ENCODE peak calls at places on chromosomes 5 and 9, in ten cellular contexts. W is psoas muscle; F is tibial artery; A is mesendoderm; S is EH; C is NCI-H1092; T is kidney; I is iris pigment epithelial cell; D is endothelial cell; N is natural killer cell treated with Interleukin-12 subunit alpha and Interleukin-12 subunit beta and Interleukin-15 and Interleukin-18, amount 100 ng/mL, for 72 hours. O is an unnamed sample.

GRCh38 chr5:148972958-148973357 is 89.9 kb downstream of the SH3TC2 start:
- DNase-seq in I (peak), A (peak), W (peak), N (no peak), D (peak), F (peak), T (no peak), C (no peak), S (peak), O (peak)

GRCh38 chr9:88783613-88784230 is 207.5 kb upstream of the S1PR3 start:
- DNase-seq in C (no peak), I (no peak), F (no peak), T (no peak), D (no peak), S (no peak), W (no peak), A (no peak), N (no peak), O (no peak)

GRCh38 chr5:32017638-32018429 is 156.3 kb downstream of the GOLPH3 start:
- DNase-seq in W (no peak), A (no peak), F (no peak), I (no peak), N (no peak), D (no peak), T (no peak), C (no peak), S (peak), O (no peak)

GRCh38 chr5:167688731-167689130 is 602.7 kb upstream of the WWC1 start:
- DNase-seq in D (no peak), A (no peak), C (no peak), F (no peak), N (no peak), T (no peak), S (no peak), I (peak), W (no peak), O (no peak)

GRCh38 chr5:119063579-119064379 is 7.1 kb upstream of the DMXL1 start:
- DNase-seq in A (no peak), F (no peak), S (peak), N (peak), I (peak), D (no peak), T (no peak), W (no peak), C (no peak), O (no peak)

GRCh38 chr9:21085010-21085409 is 7.3 kb upstream of the IFNB1 start:
- DNase-seq in F (no peak), S (no peak), A (no peak), C (no peak), N (no peak), W (no peak), T (no peak), I (no peak), D (no peak), O (no peak)

GRCh38 chr5:87368601-87369000 is 44.1 kb downstream of the CCNH start:
- DNase-seq in I (no peak), F (no peak), W (no peak), S (no peak), N (no peak), C (no peak), A (no peak), T (no peak), D (no peak), O (no peak)

GRCh38 chr5:154038241-154038603 is 488 bp downstream of the FAM114A2 start:
- DNase-seq in W (no peak), D (no peak), I (no peak), T (no peak), C (peak), S (no peak), A (no peak), F (no peak), N (no peak), O (no peak)

GRCh38 chr5:132136906-132137305 is 63.3 kb downstream of the CSF2 start:
- DNase-seq in W (no peak), T (no peak), D (no peak), C (no peak), F (no peak), S (peak), N (no peak), A (no peak), I (peak), O (no peak)

GRCh38 chr5:132260051-132260450 is 2.6 kb downstream of the PDLIM4 start:
- DNase-seq in D (no peak), T (peak), F (no peak), S (no peak), W (no peak), N (no peak), A (no peak), C (no peak), I (peak), O (peak)

GRCh38 chr5:150397749-150398431 is 14.8 kb downstream of the CD74 start:
- DNase-seq in S (no peak), N (no peak), F (no peak), T (no peak), C (no peak), D (no peak), W (no peak), A (no peak), I (no peak), O (no peak)

GRCh38 chr5:78626009-78626571 is 22.5 kb downstream of the LHFPL2 start:
- DNase-seq in A (no peak), F (peak), W (no peak), I (peak), C (no peak), T (no peak), N (no peak), S (peak), D (no peak), O (no peak)

GRCh38 chr5:132064738-132065331 is 4.4 kb downstream of the IL3 start:
- DNase-seq in F (peak), S (peak), N (peak), T (peak), D (peak), W (peak), I (peak), A (peak), C (peak), O (peak)

GRCh38 chr9:761155-761792 is 80.2 kb upstream of the DMRT1 start:
- DNase-seq in N (no peak), T (no peak), W (no peak), C (no peak), A (no peak), F (no peak), S (no peak), I (no peak), D (no peak), O (no peak)

GRCh38 chr9:4689013-4689412 is 9.6 kb downstream of the CDC37L1 start:
- DNase-seq in F (peak), W (no peak), T (no peak), A (no peak), N (no peak), S (no peak), C (no peak), I (no peak), D (no peak), O (no peak)

GRCh38 chr5:139660916-139661814 is 13.0 kb downstream of the CXXC5 start:
- DNase-seq in N (peak), I (peak), C (no peak), T (peak), D (no peak), S (peak), A (no peak), W (peak), F (peak), O (peak)

GRCh38 chr9:107839371-107839770 is 349.8 kb upstream of the KLF4 start:
- DNase-seq in I (no peak), W (no peak), N (no peak), F (no peak), C (no peak), A (no peak), D (no peak), T (no peak), S (no peak), O (no peak)

GRCh38 chr9:93232388-93232965 is 48.5 kb downstream of the WNK2 start:
- DNase-seq in N (no peak), C (no peak), F (no peak), S (no peak), W (peak), D (no peak), I (no peak), T (no peak), A (no peak), O (no peak)

GRCh38 chr5:97101189-97101910 is 41.1 kb downstream of the LIX1 start:
- DNase-seq in S (no peak), F (no peak), N (no peak), I (peak), C (no peak), D (no peak), A (no peak), W (no peak), T (no peak), O (no peak)

GRCh38 chr5:87411586-87412416 is 929 bp downstream of the CCNH start:
- DNase-seq in C (no peak), F (peak), W (peak), N (no peak), D (peak), S (peak), I (peak), A (peak), T (no peak), O (no peak)

GRCh38 chr9:89356782-89357181 is 38.5 kb downstream of the SECISBP2 start:
- DNase-seq in T (no peak), W (no peak), S (no peak), D (no peak), N (no peak), A (no peak), F (no peak), I (no peak), C (no peak), O (no peak)

GRCh38 chr5:50770441-50770840 is 104.0 kb downstream of the PARP8 start:
- DNase-seq in F (no peak), D (no peak), A (no peak), N (no peak), I (no peak), S (no peak), C (no peak), T (no peak), W (no peak), O (no peak)

GRCh38 chr9:114382951-114383865 is 4.6 kb downstream of the AKNA start:
- DNase-seq in W (peak), F (peak), D (no peak), A (peak), S (peak), I (no peak), C (no peak), N (peak), T (peak), O (peak)

GRCh38 chr5:91925249-91925648 is 542.1 kb upstream of the ARRDC3 start:
- DNase-seq in A (no peak), N (no peak), T (no peak), F (no peak), C (no peak), W (no peak), D (no peak), I (no peak), S (no peak), O (no peak)

O was measured in heart right ventricle.